ENCODE peak calls at places on chromosome 18, in five cellular contexts. J is K562, W is GM12878, R is SK-N-SH, C is HepG2. H is an unnamed sample.

GRCh38 chr18:9135912-9136314 is 668 bp upstream of the ANKRD12 start:
- DNase-seq in J (peak; percentile 75), W (no peak), R (no peak), C (peak; percentile 28), H (peak; percentile 45)

GRCh38 chr18:5467666-5468065 is 76.1 kb downstream of the EPB41L3 start:
- DNase-seq in J (no peak), W (no peak), R (no peak), C (no peak), H (no peak)

GRCh38 chr18:58046794-58047555 is 2.9 kb downstream of the NEDD4L start:
- DNase-seq in J (no peak), W (no peak), R (no peak), C (peak; percentile 55), H (no peak)

GRCh38 chr18:8948471-8949149 is 153.9 kb upstream of the NDUFV2 start:
- DNase-seq in J (peak; percentile 64), W (no peak), R (no peak), C (no peak), H (no peak)

GRCh38 chr18:48336332-48336731 is 72.9 kb downstream of the ZBTB7C start:
- DNase-seq in J (peak; percentile 2), W (no peak), R (no peak), C (no peak), H (no peak)

GRCh38 chr18:28365406-28365805 is 188.5 kb upstream of the CDH2 start:
- DNase-seq in J (no peak), W (no peak), R (no peak), C (no peak), H (no peak)

GRCh38 chr18:3061581-3062416 is 48.9 kb upstream of the LPIN2 start:
- DNase-seq in J (no peak), W (no peak), R (no peak), C (no peak), H (no peak)

GRCh38 chr18:55401275-55401620 is 186.7 kb downstream of the TCF4 start:
- DNase-seq in J (no peak), W (no peak), R (no peak), C (no peak), H (no peak)

GRCh38 chr18:77061946-77062517 is 70.6 kb downstream of the MBP start:
- DNase-seq in J (peak; percentile 3), W (no peak), R (no peak), C (no peak), H (no peak)

GRCh38 chr18:13500891-13501887 is 225.2 kb downstream of the FAM210A start:
- DNase-seq in J (no peak), W (no peak), R (no peak), C (no peak), H (no peak)

GRCh38 chr18:70363861-70364260 is 75.0 kb downstream of the SOCS6 start:
- DNase-seq in J (no peak), W (no peak), R (no peak), C (peak; percentile 48), H (no peak)
- TF ChIP-seq GABPA in J (no peak), W (no peak), R (no peak), C (no peak), H (no peak)

GRCh38 chr18:69956655-69957054 is 9.0 kb upstream of the CD226 start:
- DNase-seq in J (peak; percentile 28), W (no peak), R (no peak), C (no peak), H (no peak)
- TF ChIP-seq REST in J (no peak), W (no peak), R (no peak), C (no peak), H (no peak)

GRCh38 chr18:36527025-36527424 is 229.5 kb downstream of the FHOD3 start:
- DNase-seq in J (no peak), W (no peak), R (no peak), C (no peak), H (no peak)

GRCh38 chr18:36529747-36530146 is 232.2 kb downstream of the FHOD3 start:
- DNase-seq in J (no peak), W (no peak), R (no peak), C (no peak), H (no peak)

GRCh38 chr18:36525913-36526312 is 228.4 kb downstream of the FHOD3 start:
- DNase-seq in J (no peak), W (no peak), R (no peak), C (no peak), H (no peak)

GRCh38 chr18:36526611-36527010 is 229.1 kb downstream of the FHOD3 start:
- DNase-seq in J (no peak), W (no peak), R (no peak), C (no peak), H (no peak)

DNA sequence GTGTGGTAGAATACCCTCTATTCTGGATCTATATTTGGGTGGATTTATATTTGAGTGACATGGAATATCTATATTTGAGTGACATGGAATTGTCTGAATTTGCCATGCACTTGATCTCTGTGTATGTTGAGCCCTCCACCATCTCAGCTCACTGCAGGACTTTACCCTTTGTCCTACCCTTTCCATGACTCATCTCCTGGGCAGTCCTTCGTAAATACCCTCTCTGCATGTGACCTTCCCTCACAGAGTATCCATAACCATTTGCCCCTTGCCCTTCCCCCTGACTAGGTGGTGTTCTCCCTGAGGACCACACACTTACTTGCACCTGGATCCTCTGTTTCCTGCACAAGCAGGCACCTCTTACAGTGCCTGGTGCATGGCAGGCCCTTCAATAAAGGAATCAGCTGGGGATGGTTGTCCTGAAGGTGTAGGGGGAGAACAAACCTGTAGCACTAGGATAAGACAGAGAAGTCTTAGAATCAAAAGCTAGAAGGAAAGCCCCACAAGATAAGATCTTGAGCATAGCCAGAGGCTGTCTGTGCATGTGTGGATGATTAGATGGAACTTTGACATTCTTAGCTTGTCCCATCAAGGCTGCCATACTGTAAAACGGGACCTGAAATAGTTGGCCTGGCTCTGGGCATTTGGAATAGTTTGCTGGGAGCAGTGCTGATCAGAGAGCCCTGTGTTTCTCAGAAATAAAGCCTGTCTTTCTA is 230.4 kb downstream of the FHOD3 start:
- DNase-seq in J (no peak), W (no peak), R (no peak), C (peak; percentile 36), H (no peak)
- TF ChIP-seq GABPA in J (no peak), W (no peak), R (no peak), C (no peak), H (no peak)

GRCh38 chr18:43574974-43575373 is 297.7 kb upstream of the SYT4 start:
- DNase-seq in J (no peak), W (no peak), R (no peak), C (no peak), H (no peak)
- TF ChIP-seq REST in J (no peak), W (no peak), R (no peak), C (no peak), H (no peak)

GRCh38 chr18:56443508-56443907 is 194.9 kb downstream of the TXNL1 start:
- DNase-seq in J (no peak), W (no peak), R (no peak), C (no peak), H (peak; percentile 18)
- TF ChIP-seq GABPA in J (no peak), W (no peak), R (no peak), C (no peak), H (no peak)

DNA sequence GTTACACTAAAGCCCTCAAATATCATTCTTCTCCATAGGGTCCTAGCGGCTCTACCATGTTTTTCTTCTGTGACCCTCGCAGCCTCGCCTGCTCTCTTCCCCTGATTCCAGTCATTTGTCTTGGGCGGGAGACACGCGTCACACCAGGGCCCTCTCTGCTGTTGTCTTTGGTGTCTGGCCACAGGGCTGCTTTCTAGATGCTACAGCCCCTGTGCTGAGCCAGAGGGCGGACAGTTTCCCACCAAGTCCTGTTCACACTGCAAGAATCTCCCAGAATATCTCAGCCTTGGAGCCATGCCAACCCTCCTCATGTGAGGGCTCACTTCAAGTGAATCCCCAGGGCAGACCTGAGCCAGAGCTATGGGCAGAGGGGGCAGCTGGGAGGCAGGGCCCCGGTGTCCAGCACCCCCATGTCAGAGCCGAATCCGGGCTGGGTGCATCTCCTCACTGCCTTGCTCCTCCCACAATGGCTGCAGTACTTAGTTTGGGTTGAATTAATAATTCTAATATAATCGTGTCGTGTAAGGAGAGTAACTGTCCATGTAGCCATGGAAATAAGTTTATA is 42.1 kb downstream of the DIPK1C start:
- DNase-seq in J (no peak), W (no peak), R (no peak), C (no peak), H (no peak)
- TF ChIP-seq REST in J (no peak), W (no peak), R (no peak), C (no peak), H (no peak)

DNA sequence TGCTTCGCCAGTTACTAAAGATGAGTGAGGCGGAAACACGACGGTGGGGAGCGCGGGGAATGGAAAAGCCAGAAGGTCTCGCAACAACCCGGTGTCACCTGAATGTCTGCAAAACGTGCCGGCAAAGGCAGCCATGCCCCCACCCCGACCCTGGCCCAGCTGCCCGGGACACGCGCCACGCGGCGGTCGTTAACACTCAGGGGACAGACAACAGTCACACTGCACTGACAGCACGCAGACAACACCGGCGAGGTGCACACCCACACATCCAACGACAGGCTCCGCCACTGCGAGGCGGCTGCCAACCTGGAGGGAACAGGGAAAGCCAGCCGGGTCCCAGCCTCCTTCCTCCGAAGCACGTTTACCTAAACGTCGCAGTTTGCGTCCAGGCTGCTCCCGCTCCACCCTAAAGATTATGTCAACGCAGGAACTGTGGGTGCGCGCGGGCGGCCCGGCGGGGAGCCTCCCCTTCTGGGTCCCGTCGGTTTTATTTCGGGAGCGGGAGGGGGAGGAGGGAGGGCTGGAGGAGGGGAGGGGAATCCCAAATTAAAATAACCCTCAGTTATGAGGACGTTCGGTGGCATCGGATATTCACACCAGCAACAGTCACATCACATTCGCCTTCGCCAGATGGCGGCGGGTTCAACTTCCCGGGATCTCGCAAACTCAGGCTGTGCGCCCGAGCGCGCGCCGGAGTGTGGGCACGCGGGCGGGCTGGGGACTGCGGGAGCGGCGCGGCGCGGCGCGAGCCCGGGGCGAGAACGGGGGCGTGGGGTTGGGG is 694 bp downstream of the PTGR3 start:
- DNase-seq in J (peak; percentile 63), W (no peak), R (peak; percentile 75), C (peak; percentile 18), H (peak; percentile 74)
- TF ChIP-seq GABPA in J (no peak), W (no peak), R (no peak), C (no peak), H (no peak)

DNA sequence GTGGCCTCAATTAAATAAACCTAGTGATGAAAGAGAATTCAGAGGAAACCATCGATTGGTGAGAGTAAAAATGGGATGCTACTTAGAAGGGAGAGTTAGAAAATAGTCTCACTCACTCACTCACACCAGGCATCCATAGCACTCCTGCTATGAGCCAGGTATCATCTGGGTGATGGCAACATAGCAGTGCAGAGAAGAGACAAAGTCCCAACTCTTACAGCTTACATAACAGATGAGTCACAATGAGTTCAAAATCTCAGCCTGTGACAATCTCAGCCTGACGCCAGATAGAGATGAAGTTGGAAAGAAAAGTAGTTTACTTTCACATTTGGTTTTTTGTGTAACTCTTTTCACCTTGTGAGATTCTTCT is 55.4 kb upstream of the THOC1 start:
- DNase-seq in J (no peak), W (no peak), R (no peak), C (peak; percentile 87), H (no peak)
- TF ChIP-seq REST in J (no peak), W (no peak), R (no peak), C (no peak), H (no peak)

H was measured in HL-60.